ENCODE peak calls at places on chromosomes 16 and 17, in seven cellular contexts. G is tibial nerve, X is left ventricle myocardium inferior, W is lower lobe of right lung, M is stomach, A is cardiac muscle cell, B is neural progenitor cell. O is an unnamed sample.
A peak's percentile ranks its signal among the peaks of the same experiment; 100 is the strongest.

GRCh38 chr16:81237282-81237681 is 1.2 kb upstream of the BCO1 start:
- DNase-seq in G (no peak), X (peak; percentile 76), W (no peak), M (peak; percentile 89), A (no peak), B (no peak), O (no peak)

GRCh38 chr17:60901806-60902205 is 224.2 kb downstream of the BCAS3 start:
- DNase-seq in G (no peak), X (no peak), W (no peak), M (no peak), A (no peak), B (no peak), O (peak; percentile 59)

GRCh38 chr17:42797067-42798007 is 1.2 kb downstream of the COA3 start:
- DNase-seq in G (no peak), X (no peak), W (no peak), M (peak; percentile 56), A (no peak), B (no peak), O (no peak)

GRCh38 chr17:83174859-83175550 is 95.6 kb downstream of the METRNL start:
- DNase-seq in G (peak; percentile 7), X (no peak), W (no peak), M (no peak), A (no peak), B (no peak), O (no peak)

GRCh38 chr17:75848523-75849303 is 4.5 kb upstream of the UNC13D start:
- DNase-seq in G (peak; percentile 67), X (peak; percentile 65), W (peak; percentile 87), M (peak; percentile 86), A (peak; percentile 79), B (peak; percentile 84), O (no peak)

GRCh38 chr17:59892849-59893616 is at the start of the genes RPS6KB1 and TUBD1:
- DNase-seq in G (peak; percentile 92), X (peak; percentile 96), W (peak; percentile 96), M (peak; percentile 97), A (peak; percentile 98), B (peak; percentile 98), O (peak; percentile 99)

GRCh38 chr16:10856042-10856441 is 21.0 kb upstream of the CIITA start:
- DNase-seq in G (no peak), X (no peak), W (no peak), M (no peak), A (no peak), B (no peak), O (no peak)

GRCh38 chr17:72336804-72337070 is 215.9 kb downstream of the SOX9 start:
- DNase-seq in G (no peak), X (no peak), W (no peak), M (no peak), A (no peak), B (no peak), O (no peak)

GRCh38 chr17:15929941-15930340 is 15.0 kb upstream of the ADORA2B start:
- DNase-seq in G (no peak), X (no peak), W (no peak), M (no peak), A (no peak), B (no peak), O (no peak)

GRCh38 chr16:49012961-49013726 is 268.5 kb downstream of the CBLN1 start:
- DNase-seq in G (no peak), X (peak; percentile 67), W (no peak), M (no peak), A (no peak), B (no peak), O (no peak)

GRCh38 chr16:68445458-68445857 is 2.9 kb downstream of the SMPD3 start:
- DNase-seq in G (no peak), X (no peak), W (no peak), M (peak; percentile 70), A (peak; percentile 64), B (peak; percentile 90), O (peak; percentile 20)

GRCh38 chr17:80294210-80294609 is 33.6 kb downstream of the RNF213 start:
- DNase-seq in G (no peak), X (no peak), W (peak; percentile 48), M (no peak), A (no peak), B (no peak), O (no peak)

GRCh38 chr17:50837286-50837979 is 2.0 kb downstream of the WFIKKN2 start:
- DNase-seq in G (no peak), X (no peak), W (no peak), M (no peak), A (no peak), B (no peak), O (no peak)

GRCh38 chr17:1362964-1363363 is 37.1 kb downstream of the YWHAE start:
- DNase-seq in G (peak; percentile 30), X (no peak), W (no peak), M (no peak), A (no peak), B (no peak), O (no peak)

GRCh38 chr17:1368588-1368987 is 31.4 kb downstream of the YWHAE start:
- DNase-seq in G (no peak), X (no peak), W (no peak), M (no peak), A (no peak), B (no peak), O (no peak)

GRCh38 chr17:1367351-1367745 is 32.7 kb downstream of the YWHAE start:
- DNase-seq in G (no peak), X (no peak), W (no peak), M (no peak), A (no peak), B (peak; percentile 14), O (no peak)

GRCh38 chr17:1366234-1366633 is 33.8 kb downstream of the YWHAE start:
- DNase-seq in G (no peak), X (no peak), W (no peak), M (no peak), A (no peak), B (no peak), O (no peak)

GRCh38 chr17:1365445-1366039 is 34.5 kb downstream of the YWHAE start:
- DNase-seq in G (no peak), X (no peak), W (peak; percentile 58), M (peak; percentile 63), A (peak; percentile 80), B (peak; percentile 84), O (peak; percentile 59)
- TF ChIP-seq CTCF in G (peak; percentile 85), X (peak; percentile 90), W (peak; percentile 88), M (peak; percentile 88), A (peak; percentile 87), B (peak; percentile 90), O (peak; percentile 93)

DNA sequence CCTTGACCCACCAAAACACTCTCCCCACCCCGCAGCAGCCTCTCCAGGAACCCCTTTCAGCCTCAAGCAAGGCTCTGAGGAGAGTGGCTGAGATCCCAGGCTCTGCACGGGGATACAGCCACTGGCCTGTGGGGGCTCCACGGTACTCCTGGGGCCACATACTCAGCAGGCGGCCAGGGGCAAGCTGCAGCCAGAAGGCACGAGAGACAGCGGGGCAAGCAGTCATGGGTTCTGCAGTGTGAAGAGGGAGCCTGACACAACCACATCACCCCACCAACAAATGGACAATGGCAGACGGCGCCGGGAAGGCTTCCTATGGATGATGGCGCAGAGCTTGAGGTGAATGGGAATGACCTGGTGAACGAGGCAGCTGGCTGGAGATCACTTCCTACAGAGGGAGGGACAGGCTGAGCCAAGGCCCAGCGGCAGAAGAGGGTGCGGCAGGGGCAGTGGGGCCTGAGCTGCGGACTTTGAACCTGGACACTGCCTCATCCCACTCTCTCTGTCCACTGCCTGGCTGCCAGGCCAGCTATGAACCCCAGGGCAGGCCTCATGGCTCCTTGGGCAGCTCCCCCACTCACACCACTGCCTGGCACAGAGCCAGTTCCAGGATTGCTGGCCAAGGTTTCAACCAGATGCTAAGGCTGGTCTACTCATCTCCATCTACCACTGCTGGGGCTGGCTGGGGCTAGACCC is 10.8 kb upstream of the BCAR1 start:
- DNase-seq in G (no peak), X (peak; percentile 36), W (no peak), M (peak; percentile 60), A (no peak), B (no peak), O (no peak)
- H3K4me1 ChIP-seq in G (peaks cover 35% of the 10 kb centered on the region), X (peaks cover 96% of the 10 kb centered on the region), W (peaks cover 72% of the 10 kb centered on the region), M (peaks cover 51% of the 10 kb centered on the region), A (peaks cover 53% of the 10 kb centered on the region), B (peaks cover 19% of the 10 kb centered on the region), O (peaks cover 19% of the 10 kb centered on the region)

GRCh38 chr17:19410101-19410500 is 931 bp upstream of the RNF112 start:
- DNase-seq in G (no peak), X (no peak), W (no peak), M (no peak), A (no peak), B (no peak), O (no peak)

GRCh38 chr17:19407601-19408380 is 3.2 kb upstream of the RNF112 start:
- DNase-seq in G (no peak), X (no peak), W (no peak), M (peak; percentile 11), A (no peak), B (no peak), O (no peak)

GRCh38 chr17:19409066-19409465 is 2.0 kb upstream of the RNF112 start:
- DNase-seq in G (no peak), X (no peak), W (no peak), M (no peak), A (no peak), B (no peak), O (no peak)

GRCh38 chr17:19410875-19411291 is at the start of gene RNF112:
- DNase-seq in G (no peak), X (peak; percentile 41), W (no peak), M (no peak), A (no peak), B (peak; percentile 51), O (no peak)

DNA sequence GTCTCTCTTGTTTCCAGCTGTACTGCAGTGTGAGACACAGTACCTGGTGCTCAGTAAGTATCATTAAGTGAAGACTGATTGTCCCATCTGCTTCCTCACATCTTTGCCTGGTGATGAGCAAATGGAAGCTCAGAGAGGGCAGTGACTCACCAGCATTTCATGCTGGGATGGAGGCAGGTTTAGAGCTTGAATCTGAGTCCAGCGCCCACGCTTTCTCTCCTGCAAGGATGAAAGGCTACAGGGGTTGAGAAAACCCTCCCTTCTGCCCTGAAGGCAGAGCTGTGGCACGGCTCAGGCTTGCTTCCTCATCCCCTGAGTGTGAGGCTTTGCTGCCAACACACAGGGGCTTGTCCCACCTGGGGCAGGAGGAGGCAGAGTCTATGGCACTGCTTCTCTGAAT is 1.5 kb upstream of the RNF112 start:
- DNase-seq in G (no peak), X (no peak), W (no peak), M (no peak), A (no peak), B (no peak), O (peak; percentile 80)
- H3K27ac ChIP-seq in G (no peak overlapping the region), X (no peak overlapping the region), W (no peak overlapping the region), M (no peak overlapping the region), A (no peak overlapping the region), B (no peak overlapping the region), O (no peak overlapping the region)

DNA sequence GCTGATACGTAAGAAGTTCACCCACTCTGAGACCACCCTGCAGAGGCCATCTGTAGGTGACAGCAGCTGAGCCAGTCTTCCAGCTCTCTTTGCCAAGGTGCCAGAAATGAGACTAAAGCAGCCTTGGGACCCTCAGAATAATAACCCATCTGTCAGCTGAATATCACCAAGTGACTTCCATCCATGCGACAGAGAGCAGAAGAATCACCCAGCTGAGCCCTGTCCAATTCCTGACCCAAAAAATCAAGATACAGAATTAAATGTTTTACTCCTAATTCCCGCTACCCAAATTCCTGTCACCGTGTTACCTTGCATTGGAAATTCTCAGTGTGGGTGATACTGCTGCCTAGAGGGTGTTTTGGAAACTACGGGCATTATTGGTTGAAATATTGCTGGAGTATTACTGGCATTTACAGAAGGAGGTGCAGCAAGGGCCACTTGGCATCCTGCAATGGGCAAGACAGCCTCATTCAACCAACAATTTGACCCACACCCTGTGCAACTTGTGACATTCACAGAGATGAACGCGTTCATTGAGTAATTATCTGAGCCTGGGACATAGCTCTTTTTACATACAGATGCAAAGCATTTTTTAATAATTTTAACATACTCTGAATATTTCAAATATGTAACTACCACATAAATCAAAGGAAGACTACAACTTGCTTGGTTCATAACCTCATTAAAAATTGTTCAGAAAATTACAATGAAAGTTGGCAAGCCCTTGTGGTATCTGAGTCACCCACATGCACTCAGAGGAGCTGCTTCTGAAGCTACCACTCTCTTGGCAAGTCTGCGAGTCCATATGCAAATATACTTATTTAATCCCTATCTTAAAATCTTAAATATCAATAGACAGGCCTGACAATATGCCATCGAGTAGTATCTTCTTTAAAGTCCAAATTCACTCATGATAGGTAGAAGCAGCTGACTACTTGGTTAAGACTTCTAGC is 126.6 kb downstream of the C16orf95 start:
- DNase-seq in G (no peak), X (no peak), W (no peak), M (no peak), A (no peak), B (no peak), O (no peak)
- TF ChIP-seq CTCF in G (no peak), X (no peak), W (no peak), M (no peak), A (peak; percentile 7), B (peak; percentile 52), O (peak; percentile 21)